ENCODE peak calls at places on chromosomes 12 and 14, in nine cellular contexts. J is suprapubic skin, T is tibial nerve, D is transverse colon, U is heart left ventricle, X is adrenal gland, B is HCT116, S is A549, P is right lobe of liver. M is an unnamed sample.

GRCh38 chr14:102644523-102644922 is 52.1 kb downstream of the RCOR1 start:
- DNase-seq in J (no peak), T (no peak), D (no peak), U (no peak), X (no peak), B (no peak), S (no peak), P (no peak), M (no peak)

GRCh38 chr12:46475972-46476645 is 103.5 kb upstream of the SLC38A2 start:
- DNase-seq in J (no peak), T (no peak), D (no peak), U (no peak), X (no peak), B (no peak), S (no peak), P (no peak), M (no peak)

GRCh38 chr14:61584258-61584657 is 111.1 kb upstream of the HIF1A start:
- DNase-seq in J (no peak), T (no peak), D (no peak), U (no peak), X (no peak), B (no peak), S (no peak), P (no peak), M (no peak)

GRCh38 chr12:93793983-93794382 is 116.8 kb downstream of the CRADD start:
- DNase-seq in J (no peak), T (no peak), D (no peak), U (no peak), X (no peak), B (no peak), S (no peak), P (no peak), M (no peak)

GRCh38 chr12:42199007-42199406 is 39.0 kb downstream of the YAF2 start:
- DNase-seq in J (no peak), T (no peak), D (no peak), U (no peak), X (no peak), B (no peak), S (no peak), P (no peak), M (no peak)

GRCh38 chr12:45613306-45613705 is 116.2 kb upstream of the ARID2 start:
- DNase-seq in J (no peak), T (no peak), D (no peak), U (no peak), X (no peak), B (no peak), S (no peak), P (no peak), M (no peak)

GRCh38 chr12:111596985-111597730 is 2.0 kb downstream of the ATXN2 start:
- DNase-seq in J (no peak), T (peak), D (peak), U (peak), X (peak), B (peak), S (peak), P (peak), M (peak)

GRCh38 chr14:84579292-84579691 is 950.7 kb upstream of the FLRT2 start:
- DNase-seq in J (no peak), T (no peak), D (no peak), U (no peak), X (no peak), B (no peak), S (no peak), P (no peak), M (no peak)

GRCh38 chr14:100589071-100589759 is 2.0 kb upstream of the BEGAIN start:
- DNase-seq in J (no peak), T (no peak), D (no peak), U (peak), X (no peak), B (no peak), S (no peak), P (no peak), M (no peak)

GRCh38 chr12:1993341-1993740 is 10.9 kb downstream of the DCP1B start:
- DNase-seq in J (no peak), T (no peak), D (no peak), U (no peak), X (no peak), B (peak), S (no peak), P (no peak), M (no peak)

GRCh38 chr14:68941820-68942219 is 37.3 kb downstream of the ACTN1 start:
- DNase-seq in J (no peak), T (no peak), D (peak), U (peak), X (no peak), B (no peak), S (peak), P (peak), M (no peak)

GRCh38 chr14:68784995-68785816 is 7.7 kb downstream of the ZFP36L1 start:
- DNase-seq in J (peak), T (no peak), D (no peak), U (peak), X (peak), B (peak), S (peak), P (peak), M (no peak)

GRCh38 chr12:130335517-130336392 is 1.9 kb upstream of the PIWIL1 start:
- DNase-seq in J (no peak), T (no peak), D (peak), U (no peak), X (peak), B (peak), S (peak), P (no peak), M (no peak)

GRCh38 chr14:90576581-90576980 is 179.8 kb downstream of the CALM1 start:
- DNase-seq in J (no peak), T (no peak), D (no peak), U (no peak), X (no peak), B (no peak), S (no peak), P (no peak), M (no peak)

GRCh38 chr14:73761621-73762355 is 47.6 kb upstream of the PNMA1 start:
- DNase-seq in J (no peak), T (no peak), D (no peak), U (peak), X (no peak), B (no peak), S (no peak), P (no peak), M (no peak)

GRCh38 chr12:91982946-91983345 is 162.7 kb downstream of the BTG1 start:
- DNase-seq in J (no peak), T (no peak), D (no peak), U (no peak), X (no peak), B (no peak), S (no peak), P (no peak), M (no peak)

GRCh38 chr12:132263451-132264065 is 65.8 kb downstream of the GALNT9 start:
- DNase-seq in J (no peak), T (no peak), D (no peak), U (no peak), X (no peak), B (no peak), S (no peak), P (no peak), M (no peak)

GRCh38 chr14:65095633-65096205 is 6.6 kb downstream of the MAX start:
- DNase-seq in J (no peak), T (peak), D (peak), U (peak), X (peak), B (no peak), S (no peak), P (peak), M (peak)

GRCh38 chr14:69685716-69686115 is 74.3 kb downstream of the SUSD6 start:
- DNase-seq in J (no peak), T (peak), D (peak), U (peak), X (peak), B (no peak), S (no peak), P (peak), M (peak)

GRCh38 chr14:36633580-36633979 is 28.1 kb upstream of the PAX9 start:
- DNase-seq in J (no peak), T (no peak), D (no peak), U (no peak), X (no peak), B (no peak), S (no peak), P (no peak), M (no peak)

GRCh38 chr12:56236091-56236490 is 6.2 kb downstream of the SLC39A5 start:
- DNase-seq in J (no peak), T (no peak), D (no peak), U (no peak), X (no peak), B (no peak), S (no peak), P (no peak), M (no peak)

GRCh38 chr14:95254356-95254755 is 65.4 kb downstream of the CLMN start:
- DNase-seq in J (peak), T (no peak), D (no peak), U (no peak), X (no peak), B (no peak), S (no peak), P (no peak), M (no peak)

GRCh38 chr12:84356224-84356623 is 556.4 kb downstream of the SLC6A15 start:
- DNase-seq in J (no peak), T (no peak), D (no peak), U (no peak), X (no peak), B (no peak), S (no peak), P (no peak), M (no peak)

GRCh38 chr14:73877790-73878189 is 8.9 kb upstream of the ZNF410 start:
- DNase-seq in J (no peak), T (no peak), D (no peak), U (no peak), X (no peak), B (no peak), S (no peak), P (no peak), M (no peak)

DNA sequence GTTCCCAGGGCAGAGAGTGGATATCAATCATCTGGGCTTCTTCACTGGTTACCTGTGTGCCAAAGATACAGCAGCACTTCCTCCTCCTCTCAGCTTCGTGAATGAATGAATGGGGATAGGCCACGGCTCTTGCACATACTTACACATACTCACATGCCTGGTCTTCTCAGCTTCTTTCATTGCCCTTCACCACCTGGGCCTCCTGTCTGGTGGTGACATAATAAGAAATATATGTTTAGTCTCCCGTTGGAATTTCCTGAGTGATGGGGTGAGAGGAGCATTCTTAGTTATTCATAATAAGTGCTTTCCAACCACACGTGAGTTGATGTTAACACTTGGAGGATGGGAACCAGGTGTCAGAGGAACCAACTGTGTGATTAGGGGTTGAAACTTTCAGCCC is 268.1 kb upstream of the RMST start:
- DNase-seq in J (no peak), T (no peak), D (no peak), U (no peak), X (no peak), B (no peak), S (no peak), P (no peak), M (no peak)
- TF ChIP-seq POLR2A in J (no peak), T (no peak), D (no peak), U (no peak), X (no peak), B (no peak), S (no peak), P (no peak), M (no peak)

GRCh38 chr12:124683330-124683662 is 115.9 kb upstream of the NCOR2 start:
- DNase-seq in J (no peak), T (no peak), D (peak), U (peak), X (no peak), B (no peak), S (peak), P (no peak), M (no peak)
- H3K27ac ChIP-seq in J (peak), T (peak), D (peak), U (peak), X (no peak), B (no peak), S (peak), P (no peak), M (peak)

DNA sequence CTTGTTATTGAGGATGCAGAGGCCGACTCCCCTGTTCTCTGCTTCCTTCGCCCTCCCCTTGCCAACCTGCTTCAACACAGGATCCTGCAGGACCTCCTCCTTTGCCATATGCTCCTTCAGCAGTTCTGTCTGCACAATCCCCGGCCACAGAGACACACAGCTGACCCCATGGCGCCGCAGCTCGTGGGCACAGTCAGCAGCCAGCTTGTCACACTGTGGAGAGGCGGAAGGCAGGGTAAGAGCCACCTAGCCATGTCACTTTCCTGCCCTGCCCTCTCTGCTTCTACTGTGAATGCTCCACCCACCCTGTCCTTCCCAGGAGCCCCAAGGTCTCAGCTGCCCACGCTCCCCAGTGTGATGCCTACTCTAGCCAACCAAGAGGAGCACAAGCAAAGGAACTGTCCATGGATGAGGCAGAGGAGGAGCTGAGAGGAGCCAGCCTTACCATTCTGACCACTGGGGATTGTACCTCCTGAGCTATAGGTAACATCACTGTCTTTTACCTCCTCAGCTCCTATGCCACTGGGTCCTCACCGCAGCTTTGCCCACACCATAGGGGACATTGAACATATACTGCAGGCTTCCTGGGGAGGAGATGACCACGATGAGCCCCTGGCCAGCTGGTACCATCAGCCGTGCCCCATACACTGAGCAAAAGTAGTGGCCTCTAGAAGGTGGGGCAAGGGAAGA is 7.3 kb downstream of the DHRS1 start:
- DNase-seq in J (no peak), T (no peak), D (no peak), U (no peak), X (no peak), B (no peak), S (no peak), P (no peak), M (no peak)
- TF ChIP-seq POLR2A in J (no peak), T (no peak), D (no peak), U (no peak), X (no peak), B (no peak), S (no peak), P (no peak), M (no peak)

DNA sequence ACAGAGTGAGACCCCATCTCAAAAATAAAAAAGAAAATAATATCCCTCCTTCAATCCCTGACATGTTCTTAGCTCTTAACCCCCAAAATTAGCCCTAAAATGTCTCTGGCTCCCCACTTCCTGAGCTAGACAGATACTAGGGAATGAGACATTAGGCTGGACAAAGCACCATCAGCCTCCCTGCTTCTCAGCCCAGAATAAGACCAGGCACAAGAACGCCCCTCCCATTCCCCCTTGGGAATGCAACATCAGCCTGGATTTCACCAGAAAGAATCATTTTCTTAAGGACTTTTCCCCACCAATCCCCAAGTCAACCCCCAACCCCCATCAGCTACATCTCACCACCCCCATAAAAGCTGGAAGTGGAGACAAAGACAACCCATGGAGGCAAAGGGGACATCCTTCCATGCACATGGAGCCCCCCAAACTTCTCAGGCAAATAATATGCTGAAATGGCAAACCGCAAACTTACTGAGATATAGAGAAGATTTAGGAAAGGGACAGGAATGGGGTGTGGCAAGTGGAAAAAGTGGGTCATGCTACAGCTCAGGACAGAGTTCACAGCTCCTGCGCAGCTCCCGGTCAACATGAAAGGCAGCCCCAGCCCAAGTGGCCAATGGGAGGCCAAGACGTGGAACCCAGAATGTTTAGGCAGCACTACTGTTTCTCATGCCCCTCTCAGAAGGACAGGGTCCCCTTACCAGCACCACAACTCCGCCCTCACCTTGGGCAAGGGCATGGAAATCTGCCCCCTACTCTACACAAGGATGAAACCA is 2.7 kb downstream of the CHD4 start:
- DNase-seq in J (no peak), T (no peak), D (peak), U (no peak), X (peak), B (no peak), S (no peak), P (peak), M (no peak)
- H3K27ac ChIP-seq in J (peak), T (peak), D (peak), U (peak), X (peak), B (peak), S (no peak), P (peak), M (no peak)

GRCh38 chr14:32028599-32028998 is 48.5 kb upstream of the ARHGAP5 start:
- DNase-seq in J (no peak), T (no peak), D (no peak), U (no peak), X (no peak), B (no peak), S (no peak), P (no peak), M (no peak)
- TF ChIP-seq POLR2A in J (no peak), T (no peak), D (no peak), U (no peak), X (no peak), B (no peak), S (no peak), P (no peak), M (no peak)

GRCh38 chr14:31068235-31068634 is 42.1 kb upstream of the STRN3 start:
- DNase-seq in J (no peak), T (no peak), D (no peak), U (no peak), X (no peak), B (no peak), S (no peak), P (no peak), M (no peak)
- H3K27ac ChIP-seq in J (no peak), T (no peak), D (peak), U (no peak), X (no peak), B (no peak), S (no peak), P (no peak), M (no peak)